ENCODE peak calls at places on chromosomes 12 and 14, in five cellular contexts. One of them, this sample, is unnamed.
A peak's percentile ranks its signal among the peaks of the same experiment; 100 is the strongest.

GRCh38 chr12:126295652-126296051 is 1230.4 kb downstream of the AACS start:
- DNase-seq in psoas muscle: no peak
- DNase-seq in neural progenitor cell: no peak
- DNase-seq in H9: no peak
- DNase-seq in AG04450: no peak
- DNase-seq in this sample: no peak

GRCh38 chr12:98042668-98043067 is 472.7 kb upstream of the TMPO start:
- DNase-seq in neural progenitor cell: no peak
- DNase-seq in psoas muscle: no peak
- DNase-seq in H9: no peak
- DNase-seq in AG04450: no peak
- DNase-seq in this sample: no peak

GRCh38 chr14:105252552-105253328 is 4.4 kb downstream of the BTBD6 start:
- DNase-seq in H9: no peak
- DNase-seq in psoas muscle: no peak
- DNase-seq in AG04450: no peak
- DNase-seq in neural progenitor cell: no peak
- DNase-seq in this sample: no peak

GRCh38 chr14:90726656-90727055 is 89.6 kb downstream of the TTC7B start:
- DNase-seq in AG04450: no peak
- DNase-seq in neural progenitor cell: peak; percentile 64
- DNase-seq in H9: peak; percentile 45
- DNase-seq in psoas muscle: peak; percentile 46
- DNase-seq in this sample: no peak

GRCh38 chr14:93263416-93263815 is 56.4 kb downstream of the UBR7 start:
- DNase-seq in AG04450: no peak
- DNase-seq in neural progenitor cell: no peak
- DNase-seq in H9: no peak
- DNase-seq in psoas muscle: no peak
- DNase-seq in this sample: no peak

GRCh38 chr14:72883963-72884362 is 9.9 kb downstream of the DPF3 start:
- DNase-seq in neural progenitor cell: no peak
- DNase-seq in AG04450: no peak
- DNase-seq in psoas muscle: no peak
- DNase-seq in H9: no peak
- DNase-seq in this sample: no peak

GRCh38 chr14:80304125-80304766 is 92.9 kb upstream of the DIO2 start:
- DNase-seq in neural progenitor cell: no peak
- DNase-seq in AG04450: no peak
- DNase-seq in psoas muscle: peak; percentile 17
- DNase-seq in H9: no peak
- DNase-seq in this sample: no peak

GRCh38 chr14:77290705-77291104 is 19.7 kb upstream of the NGB start:
- DNase-seq in psoas muscle: no peak
- DNase-seq in neural progenitor cell: no peak
- DNase-seq in AG04450: peak; percentile 10
- DNase-seq in H9: no peak
- DNase-seq in this sample: no peak

GRCh38 chr12:11834104-11834812 is 184.8 kb downstream of the ETV6 start:
- DNase-seq in neural progenitor cell: no peak
- DNase-seq in psoas muscle: no peak
- DNase-seq in AG04450: no peak
- DNase-seq in H9: peak; percentile 11
- DNase-seq in this sample: no peak

GRCh38 chr12:70540996-70541395 is 96.2 kb downstream of the PTPRB start:
- DNase-seq in AG04450: no peak
- DNase-seq in H9: no peak
- DNase-seq in neural progenitor cell: no peak
- DNase-seq in psoas muscle: no peak
- DNase-seq in this sample: no peak

GRCh38 chr14:101961746-101962502 is 2.4 kb upstream of the DYNC1H1 start:
- DNase-seq in H9: no peak
- DNase-seq in psoas muscle: no peak
- DNase-seq in AG04450: no peak
- DNase-seq in neural progenitor cell: no peak
- DNase-seq in this sample: no peak

GRCh38 chr14:101183376-101184103 is 280.0 kb upstream of the RTL1 start:
- DNase-seq in AG04450: no peak
- DNase-seq in psoas muscle: no peak
- DNase-seq in neural progenitor cell: peak; percentile 86
- DNase-seq in H9: peak; percentile 85
- DNase-seq in this sample: no peak

GRCh38 chr12:104930388-104931326 is 27.4 kb downstream of the SLC41A2 start:
- DNase-seq in AG04450: no peak
- DNase-seq in H9: no peak
- DNase-seq in psoas muscle: no peak
- DNase-seq in neural progenitor cell: no peak
- DNase-seq in this sample: no peak

GRCh38 chr12:69062838-69063237 is 129.9 kb upstream of the CPM start:
- DNase-seq in neural progenitor cell: no peak
- DNase-seq in AG04450: no peak
- DNase-seq in psoas muscle: no peak
- DNase-seq in H9: no peak
- DNase-seq in this sample: no peak

GRCh38 chr12:69688496-69689427 is 10.3 kb downstream of the BEST3 start:
- DNase-seq in neural progenitor cell: peak; percentile 68
- DNase-seq in H9: peak; percentile 91
- DNase-seq in psoas muscle: peak; percentile 90
- DNase-seq in AG04450: peak; percentile 51
- DNase-seq in this sample: peak; percentile 20

GRCh38 chr12:89529738-89530137 is 3.9 kb upstream of the POC1B start:
- DNase-seq in psoas muscle: no peak
- DNase-seq in H9: no peak
- DNase-seq in AG04450: no peak
- DNase-seq in neural progenitor cell: peak; percentile 27
- DNase-seq in this sample: no peak

GRCh38 chr12:93714382-93714781 is 37.2 kb downstream of the CRADD start:
- DNase-seq in H9: no peak
- DNase-seq in psoas muscle: no peak
- DNase-seq in AG04450: no peak
- DNase-seq in neural progenitor cell: peak; percentile 65
- DNase-seq in this sample: no peak

DNA sequence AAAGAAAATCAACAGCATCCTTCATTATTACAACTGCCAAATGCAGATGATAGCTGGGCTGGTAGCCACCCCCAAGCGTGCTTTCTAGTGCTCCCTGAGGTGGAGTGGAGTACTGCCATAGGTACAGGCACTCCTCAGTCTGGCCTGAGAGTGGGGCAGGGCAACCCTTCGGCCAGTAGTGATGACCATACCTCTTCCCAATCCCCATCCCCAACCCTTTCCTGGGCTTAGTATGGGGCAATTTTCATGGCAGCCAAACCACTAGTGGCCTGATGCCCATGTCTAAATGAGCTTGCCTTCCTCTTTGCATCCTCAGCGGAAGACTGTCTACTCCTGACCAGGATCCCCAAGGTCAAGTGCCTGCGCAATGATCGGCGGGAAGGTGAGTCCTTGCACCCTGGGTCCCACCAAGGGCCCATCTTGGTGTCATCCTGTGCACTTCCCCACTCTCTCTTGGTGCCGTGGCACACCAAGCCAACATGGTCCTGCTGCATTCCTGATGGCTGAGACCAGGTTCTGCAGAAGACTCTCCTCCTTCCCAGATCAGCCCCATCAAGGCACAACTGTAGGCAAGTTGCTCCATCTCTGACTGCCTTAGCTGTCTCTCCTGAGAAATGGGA is 65.8 kb downstream of the GALNT16 start:
- DNase-seq in psoas muscle: no peak
- DNase-seq in H9: no peak
- DNase-seq in neural progenitor cell: no peak
- DNase-seq in AG04450: no peak
- DNase-seq in this sample: no peak
- TF ChIP-seq CTCF in psoas muscle: no peak
- TF ChIP-seq CTCF in H9: peak; percentile 46
- TF ChIP-seq CTCF in neural progenitor cell: peak; percentile 25
- TF ChIP-seq CTCF in AG04450: peak; percentile 14
- TF ChIP-seq CTCF in this sample: no peak

DNA sequence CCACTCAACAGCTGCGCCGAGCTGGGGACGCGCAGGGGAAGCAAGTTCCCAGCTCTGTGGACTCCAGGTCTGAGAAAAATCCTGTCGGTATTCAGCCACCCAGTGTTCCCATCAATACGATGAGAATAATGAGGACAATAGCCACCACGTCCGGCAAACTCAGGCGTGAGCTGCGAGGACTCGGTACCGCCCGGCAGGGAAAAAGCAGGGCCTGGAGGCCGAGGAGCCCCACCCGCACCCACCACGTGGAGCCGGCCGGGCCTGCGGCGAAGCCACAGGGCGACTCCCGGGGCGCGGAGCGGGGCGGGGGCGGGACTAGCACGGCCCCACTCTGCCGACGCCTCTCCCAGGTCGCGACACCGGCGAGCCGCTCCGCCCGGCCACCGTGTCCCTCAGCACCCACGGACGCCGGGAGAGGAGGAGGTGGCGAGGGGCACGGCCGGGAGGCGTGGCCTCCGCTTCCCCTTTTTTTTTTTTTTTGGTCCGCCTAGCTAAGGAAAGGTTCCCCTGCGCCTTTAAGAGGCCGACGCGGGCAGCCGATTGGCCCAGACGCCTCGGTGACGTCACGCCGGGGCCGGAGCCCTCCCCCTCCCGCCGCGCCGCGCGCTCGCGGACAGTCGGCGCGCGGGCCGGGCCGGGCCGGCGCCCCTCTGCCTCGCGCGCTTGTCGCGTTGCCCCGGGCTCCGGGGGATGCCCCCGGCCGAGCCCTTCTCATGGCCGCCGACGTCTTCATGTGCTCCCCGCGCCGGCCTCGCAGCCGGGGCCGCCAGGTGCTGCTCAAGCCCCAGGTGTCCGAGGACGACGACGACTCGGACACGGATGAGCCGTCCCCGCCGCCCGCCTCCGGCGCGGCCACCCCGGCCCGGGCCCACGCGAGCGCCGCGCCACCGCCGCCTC is at the start of gene MLXIP:
- DNase-seq in AG04450: no peak
- DNase-seq in H9: peak; percentile 93
- DNase-seq in psoas muscle: peak; percentile 95
- DNase-seq in neural progenitor cell: peak; percentile 97
- DNase-seq in this sample: peak; percentile 95
- H3K27ac ChIP-seq in AG04450: peak within 1 kb of the TSS; percentile 1
- H3K27ac ChIP-seq in H9: no peak within 1 kb of the TSS
- H3K27ac ChIP-seq in psoas muscle: peak within 1 kb of the TSS; percentile 98
- H3K27ac ChIP-seq in neural progenitor cell: no peak within 1 kb of the TSS
- H3K27ac ChIP-seq in this sample: peak within 1 kb of the TSS; percentile 91

GRCh38 chr12:130438243-130438620 is 100.5 kb downstream of the PIWIL1 start:
- DNase-seq in neural progenitor cell: no peak
- DNase-seq in AG04450: no peak
- DNase-seq in psoas muscle: no peak
- DNase-seq in H9: no peak
- DNase-seq in this sample: no peak

GRCh38 chr12:130439250-130439649 is 101.6 kb downstream of the PIWIL1 start:
- DNase-seq in H9: no peak
- DNase-seq in neural progenitor cell: no peak
- DNase-seq in psoas muscle: no peak
- DNase-seq in AG04450: no peak
- DNase-seq in this sample: no peak

GRCh38 chr12:130438711-130439110 is 101.0 kb downstream of the PIWIL1 start:
- DNase-seq in neural progenitor cell: no peak
- DNase-seq in psoas muscle: no peak
- DNase-seq in H9: no peak
- DNase-seq in AG04450: no peak
- DNase-seq in this sample: no peak

GRCh38 chr12:130436741-130437501 is 99.2 kb downstream of the PIWIL1 start:
- DNase-seq in H9: no peak
- DNase-seq in neural progenitor cell: no peak
- DNase-seq in psoas muscle: no peak
- DNase-seq in AG04450: no peak
- DNase-seq in this sample: no peak

GRCh38 chr12:130437555-130438242 is 100.0 kb downstream of the PIWIL1 start:
- DNase-seq in neural progenitor cell: no peak
- DNase-seq in AG04450: no peak
- DNase-seq in H9: no peak
- DNase-seq in psoas muscle: no peak
- DNase-seq in this sample: no peak
- H3K9me3 ChIP-seq in neural progenitor cell: no peaks in the 10 kb centered on the region
- H3K9me3 ChIP-seq in AG04450: peaks cover 93% of the 10 kb centered on the region
- H3K9me3 ChIP-seq in H9: no peaks in the 10 kb centered on the region
- H3K9me3 ChIP-seq in psoas muscle: no peaks in the 10 kb centered on the region
- H3K9me3 ChIP-seq in this sample: peaks cover 19% of the 10 kb centered on the region

GRCh38 chr14:52923902-52924575 is 26.8 kb downstream of the FERMT2 start:
- DNase-seq in psoas muscle: no peak
- DNase-seq in neural progenitor cell: no peak
- DNase-seq in H9: peak; percentile 49
- DNase-seq in AG04450: no peak
- DNase-seq in this sample: no peak
- TF ChIP-seq CTCF in psoas muscle: peak; percentile 31
- TF ChIP-seq CTCF in neural progenitor cell: peak; percentile 18
- TF ChIP-seq CTCF in H9: peak; percentile 25
- TF ChIP-seq CTCF in AG04450: no peak
- TF ChIP-seq CTCF in this sample: peak; percentile 43